ENCODE peak calls at places on chromosomes 13 and 19, in six cellular contexts. Y, E, D, V, O and I are unnamed samples.

GRCh38 chr19:50712833-50713232 is 6.8 kb downstream of the SHANK1 start:
- DNase-seq in Y (no peak), E (no peak), D (no peak), V (no peak), O (no peak), I (no peak)

GRCh38 chr13:63086286-63086685 is 1670.6 kb upstream of the PCDH20 start:
- DNase-seq in Y (no peak), E (no peak), D (no peak), V (no peak), O (no peak), I (peak; percentile 19)

GRCh38 chr13:92833071-92833470 is 393.5 kb upstream of the GPC6 start:
- DNase-seq in Y (peak; percentile 11), E (no peak), D (no peak), V (no peak), O (no peak), I (peak; percentile 58)

GRCh38 chr13:97434417-97435296 is 688 bp downstream of the RAP2A start:
- DNase-seq in Y (no peak), E (peak; percentile 62), D (peak; percentile 21), V (peak; percentile 76), O (peak; percentile 48), I (no peak)

GRCh38 chr13:99958402-99959126 is 13.0 kb downstream of the ZIC5 start:
- DNase-seq in Y (no peak), E (no peak), D (no peak), V (no peak), O (no peak), I (no peak)

GRCh38 chr13:27751953-27752352 is 40.3 kb upstream of the GSX1 start:
- DNase-seq in Y (no peak), E (no peak), D (no peak), V (no peak), O (no peak), I (no peak)

GRCh38 chr19:16371540-16371986 is 46.9 kb downstream of the KLF2 start:
- DNase-seq in Y (no peak), E (no peak), D (no peak), V (peak; percentile 88), O (peak; percentile 92), I (no peak)

GRCh38 chr13:94199135-94199534 is 280.3 kb downstream of the DCT start:
- DNase-seq in Y (no peak), E (no peak), D (no peak), V (no peak), O (no peak), I (no peak)

GRCh38 chr13:19838726-19839342 is 24.6 kb downstream of the ZMYM5 start:
- DNase-seq in Y (peak; percentile 29), E (peak; percentile 61), D (peak; percentile 79), V (no peak), O (no peak), I (peak; percentile 51)

GRCh38 chr19:55391702-55392615 is 6.2 kb downstream of the RPL28 start:
- DNase-seq in Y (peak; percentile 42), E (peak; percentile 66), D (no peak), V (no peak), O (no peak), I (peak; percentile 32)

GRCh38 chr13:105008606-105009005 is 1526.9 kb downstream of the EFNB2 start:
- DNase-seq in Y (no peak), E (no peak), D (peak; percentile 69), V (no peak), O (no peak), I (peak; percentile 74)

GRCh38 chr19:35557539-35558399 is 5.7 kb downstream of the ATP4A start:
- DNase-seq in Y (no peak), E (peak; percentile 55), D (peak; percentile 25), V (peak; percentile 79), O (peak; percentile 51), I (peak; percentile 37)

GRCh38 chr19:13917888-13918406 is 11.9 kb downstream of the CC2D1A start:
- DNase-seq in Y (no peak), E (no peak), D (no peak), V (no peak), O (no peak), I (no peak)

GRCh38 chr13:103140001-103140671 is 73.9 kb upstream of the SLC10A2 start:
- DNase-seq in Y (no peak), E (peak; percentile 1), D (no peak), V (no peak), O (no peak), I (no peak)

GRCh38 chr19:45800009-45800553 is 7.4 kb upstream of the DMWD start:
- DNase-seq in Y (peak; percentile 20), E (peak; percentile 76), D (peak; percentile 50), V (no peak), O (no peak), I (peak; percentile 36)

GRCh38 chr19:47247308-47247990 is 8.9 kb upstream of the CCDC9 start:
- DNase-seq in Y (peak; percentile 49), E (peak; percentile 81), D (peak; percentile 33), V (peak; percentile 89), O (peak; percentile 80), I (peak; percentile 80)

GRCh38 chr19:17352608-17353280 is 15.4 kb downstream of the GTPBP3 start:
- DNase-seq in Y (no peak), E (no peak), D (no peak), V (no peak), O (no peak), I (no peak)

GRCh38 chr19:56538761-56539263 is at the start of gene ZFP28:
- DNase-seq in Y (no peak), E (no peak), D (no peak), V (peak; percentile 92), O (no peak), I (no peak)

GRCh38 chr13:105907319-105908019 is 628.0 kb downstream of the EFNB2 start:
- DNase-seq in Y (no peak), E (no peak), D (no peak), V (no peak), O (no peak), I (no peak)

GRCh38 chr19:7069042-7069903 is at the start of gene ZNF557:
- DNase-seq in Y (peak; percentile 90), E (peak; percentile 99), D (peak; percentile 91), V (peak; percentile 100), O (peak; percentile 99), I (peak; percentile 96)
- H3K27ac ChIP-seq in Y (peak within 1 kb of the TSS; percentile 77), E (peak within 1 kb of the TSS; percentile 68), D (peak within 1 kb of the TSS; percentile 70), V (peak within 1 kb of the TSS; percentile 90), O (peak within 1 kb of the TSS; percentile 81), I (peak within 1 kb of the TSS; percentile 86)

DNA sequence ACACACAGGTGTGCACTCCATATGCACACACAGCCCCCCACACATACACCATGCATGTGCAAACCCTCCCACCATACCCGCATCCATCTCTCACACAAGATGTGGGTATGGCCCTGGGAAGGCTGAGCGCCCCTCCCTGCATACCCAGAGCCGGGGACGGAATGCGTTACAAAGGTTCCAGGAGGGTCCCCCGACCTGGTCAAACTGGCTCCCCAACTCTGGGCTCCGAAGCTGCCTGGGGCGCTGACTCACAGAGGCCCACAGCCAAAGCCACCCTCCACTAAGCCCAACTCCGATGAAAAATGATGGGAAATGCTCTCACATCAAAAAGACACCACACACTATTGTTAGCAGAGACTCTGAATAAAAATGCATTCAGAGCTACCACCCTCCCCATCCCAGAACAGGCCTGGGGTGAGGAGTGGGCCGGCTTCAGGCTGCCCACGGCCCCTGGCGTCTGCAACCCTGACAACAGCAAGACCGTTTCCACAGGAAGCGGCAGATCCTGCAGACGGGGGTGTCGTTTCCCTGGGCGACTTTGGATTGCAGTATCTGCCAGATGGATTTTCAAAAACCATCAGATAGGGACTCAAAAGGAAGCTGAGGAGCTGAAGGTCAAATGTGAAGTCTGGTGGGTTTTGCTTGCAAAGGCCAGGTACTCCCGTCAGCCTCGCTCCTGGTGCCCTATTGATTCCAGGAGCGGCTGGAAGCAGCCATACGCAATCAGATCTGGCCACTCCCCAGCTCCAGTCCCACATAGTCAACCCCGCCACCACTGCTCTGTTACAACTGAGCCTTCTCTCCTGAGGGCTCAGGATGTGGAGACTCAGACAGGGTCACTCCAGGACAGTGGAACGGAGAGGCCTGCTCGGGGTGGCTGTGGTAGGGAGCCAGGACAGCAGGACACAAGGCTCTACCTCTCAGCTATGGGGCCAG is 14.3 kb downstream of the PEPD start:
- DNase-seq in Y (no peak), E (no peak), D (peak; percentile 42), V (no peak), O (no peak), I (peak; percentile 60)
- H3K27ac ChIP-seq in Y (no peak overlapping the region), E (no peak overlapping the region), D (peak overlapping the region; percentile 3), V (no peak overlapping the region), O (no peak overlapping the region), I (no peak overlapping the region)

GRCh38 chr19:4414144-4414799 is 11.8 kb downstream of the CHAF1A start:
- DNase-seq in Y (no peak), E (peak; percentile 63), D (no peak), V (peak; percentile 13), O (no peak), I (peak; percentile 60)

GRCh38 chr19:4414800-4415251 is 12.4 kb downstream of the CHAF1A start:
- DNase-seq in Y (no peak), E (peak; percentile 36), D (no peak), V (peak; percentile 10), O (no peak), I (peak; percentile 12)

GRCh38 chr19:4413588-4413987 is 11.1 kb downstream of the CHAF1A start:
- DNase-seq in Y (no peak), E (no peak), D (no peak), V (no peak), O (no peak), I (no peak)

GRCh38 chr19:4415352-4415751 is 12.9 kb downstream of the CHAF1A start:
- DNase-seq in Y (no peak), E (peak; percentile 6), D (no peak), V (peak; percentile 12), O (no peak), I (peak; percentile 30)

DNA sequence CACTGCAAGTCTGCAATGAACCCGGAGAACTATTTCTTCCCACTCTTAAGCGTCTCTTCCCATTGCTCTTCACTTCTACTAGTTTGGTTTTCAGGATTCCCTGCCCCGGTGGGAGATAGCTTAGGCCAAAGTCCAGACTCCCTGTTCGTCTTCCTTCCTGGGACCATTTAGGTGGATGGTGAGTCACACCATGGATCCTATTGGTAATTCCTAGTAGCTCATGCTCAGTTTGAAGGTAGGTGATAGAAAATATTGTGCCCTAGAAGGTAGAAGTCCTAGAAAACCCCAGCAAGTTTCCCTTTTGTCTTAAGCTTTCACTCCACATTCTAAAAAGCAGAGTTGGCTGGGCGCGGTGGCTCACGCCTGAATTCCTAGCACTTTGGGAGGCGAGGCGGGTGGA is 13.8 kb downstream of the CHAF1A start:
- DNase-seq in Y (no peak), E (no peak), D (no peak), V (peak; percentile 19), O (no peak), I (no peak)
- H3K27ac ChIP-seq in Y (no peak overlapping the region), E (no peak overlapping the region), D (no peak overlapping the region), V (no peak overlapping the region), O (no peak overlapping the region), I (no peak overlapping the region)

DNA sequence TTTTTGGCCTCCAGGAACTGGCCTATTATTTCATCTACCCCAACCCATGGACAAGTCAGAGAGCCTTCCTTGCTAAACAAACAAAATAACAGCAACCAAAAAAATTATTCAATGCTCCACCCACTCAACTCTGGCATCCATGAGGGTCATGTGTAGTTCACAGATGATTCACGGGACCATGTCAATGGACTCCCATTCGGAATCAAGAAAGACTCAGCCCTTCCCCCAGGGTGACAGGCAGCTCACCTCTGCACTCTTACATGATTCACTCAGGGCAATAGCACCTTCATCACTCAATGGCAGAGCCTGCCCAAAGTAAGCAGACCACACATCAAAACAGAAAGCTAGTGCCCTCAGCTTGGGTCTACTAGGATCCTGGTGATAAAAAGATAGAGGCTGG is 14.3 kb upstream of the SCEL start:
- DNase-seq in Y (no peak), E (peak; percentile 54), D (peak; percentile 38), V (no peak), O (no peak), I (no peak)
- H3K27ac ChIP-seq in Y (no peak overlapping the region), E (no peak overlapping the region), D (no peak overlapping the region), V (no peak overlapping the region), O (no peak overlapping the region), I (no peak overlapping the region)

GRCh38 chr19:18995804-18996241 is 37.5 kb downstream of the SUGP2 start:
- DNase-seq in Y (peak; percentile 91), E (peak; percentile 98), D (peak; percentile 89), V (no peak), O (no peak), I (peak; percentile 94)
- H3K27ac ChIP-seq in Y (peak overlapping the region; percentile 82), E (peak overlapping the region; percentile 87), D (no peak overlapping the region), V (no peak overlapping the region), O (no peak overlapping the region), I (peak overlapping the region; percentile 57)